ENCODE peak calls at places on chromosomes 16 and 17, in eight cellular contexts. T, L, R, G, K, V, X and J are unnamed samples.
A peak's percentile ranks its signal among the peaks of the same experiment; 100 is the strongest.

GRCh38 chr17:56545056-56545455 is 48.4 kb upstream of the NOG start:
- DNase-seq in T (no peak), L (no peak), R (no peak), G (no peak), K (no peak), V (no peak), X (no peak), J (no peak)

GRCh38 chr17:81869221-81870154 is 1.6 kb downstream of the ARHGDIA start:
- DNase-seq in T (no peak), L (no peak), R (peak; percentile 70), G (peak; percentile 42), K (peak; percentile 29), V (no peak), X (peak; percentile 58), J (no peak)

GRCh38 chr17:57256708-57257112 is 387 bp downstream of the MSI2 start:
- DNase-seq in T (no peak), L (peak; percentile 33), R (peak; percentile 50), G (peak; percentile 34), K (peak; percentile 48), V (no peak), X (no peak), J (no peak)

GRCh38 chr16:11238272-11239202 is 17.5 kb downstream of the SOCS1 start:
- DNase-seq in T (no peak), L (no peak), R (peak; percentile 55), G (no peak), K (no peak), V (no peak), X (no peak), J (no peak)

GRCh38 chr16:86022381-86022960 is 123.5 kb downstream of the IRF8 start:
- DNase-seq in T (no peak), L (no peak), R (peak; percentile 89), G (no peak), K (no peak), V (no peak), X (no peak), J (no peak)

GRCh38 chr17:17280613-17281549 is at the start of gene COPS3:
- DNase-seq in T (peak; percentile 95), L (peak; percentile 97), R (peak; percentile 99), G (peak; percentile 98), K (peak; percentile 95), V (peak; percentile 88), X (peak; percentile 92), J (peak; percentile 99)

GRCh38 chr17:4947411-4948165 is 742 bp downstream of the PFN1 start:
- DNase-seq in T (no peak), L (peak; percentile 57), R (peak; percentile 82), G (peak; percentile 81), K (peak; percentile 61), V (no peak), X (peak; percentile 57), J (peak; percentile 71)

GRCh38 chr16:59192551-59193199 is 458.6 kb upstream of the GOT2 start:
- DNase-seq in T (no peak), L (peak; percentile 21), R (peak; percentile 65), G (no peak), K (no peak), V (no peak), X (no peak), J (no peak)

GRCh38 chr16:56983211-56983751 is 6.1 kb upstream of the NLRC5 start:
- DNase-seq in T (no peak), L (no peak), R (no peak), G (peak; percentile 73), K (no peak), V (no peak), X (no peak), J (peak; percentile 84)